ENCODE peak calls at places on chromosomes 3 and 15, in eight cellular contexts. One of them, this sample, is unnamed.

GRCh38 chr15:70493787-70494514 is 269.4 kb downstream of the UACA start:
- DNase-seq in K562: no peak
- DNase-seq in endothelial cell of umbilical vein: no peak
- DNase-seq in stomach: no peak
- DNase-seq in H1: no peak
- DNase-seq in SK-N-SH: no peak
- DNase-seq in prostate gland: no peak
- DNase-seq in spleen: peak; percentile 78
- DNase-seq in this sample: no peak

GRCh38 chr15:101525087-101525669 is 35.7 kb upstream of the PCSK6 start:
- DNase-seq in prostate gland: no peak
- DNase-seq in K562: no peak
- DNase-seq in H1: no peak
- DNase-seq in spleen: no peak
- DNase-seq in stomach: no peak
- DNase-seq in SK-N-SH: peak; percentile 14
- DNase-seq in endothelial cell of umbilical vein: no peak
- DNase-seq in this sample: no peak

GRCh38 chr15:37872661-37873060 is 61.8 kb upstream of the TMCO5A start:
- DNase-seq in spleen: no peak
- DNase-seq in SK-N-SH: no peak
- DNase-seq in stomach: no peak
- DNase-seq in endothelial cell of umbilical vein: no peak
- DNase-seq in H1: no peak
- DNase-seq in prostate gland: no peak
- DNase-seq in K562: no peak
- DNase-seq in this sample: no peak

GRCh38 chr15:98737721-98738120 is 89.4 kb downstream of the IGF1R start:
- DNase-seq in H1: no peak
- DNase-seq in spleen: no peak
- DNase-seq in endothelial cell of umbilical vein: no peak
- DNase-seq in K562: no peak
- DNase-seq in SK-N-SH: no peak
- DNase-seq in prostate gland: no peak
- DNase-seq in stomach: no peak
- DNase-seq in this sample: no peak

GRCh38 chr15:85598718-85599398 is 195.9 kb downstream of the KLHL25 start:
- DNase-seq in stomach: no peak
- DNase-seq in K562: no peak
- DNase-seq in H1: no peak
- DNase-seq in prostate gland: no peak
- DNase-seq in SK-N-SH: peak; percentile 26
- DNase-seq in endothelial cell of umbilical vein: peak; percentile 93
- DNase-seq in spleen: no peak
- DNase-seq in this sample: no peak

GRCh38 chr15:89758981-89759380 is 7.9 kb upstream of the MESP1 start:
- DNase-seq in K562: no peak
- DNase-seq in H1: no peak
- DNase-seq in endothelial cell of umbilical vein: no peak
- DNase-seq in SK-N-SH: no peak
- DNase-seq in spleen: no peak
- DNase-seq in stomach: no peak
- DNase-seq in prostate gland: peak; percentile 54
- DNase-seq in this sample: no peak

GRCh38 chr15:95690631-95691340 is 639.7 kb upstream of the NR2F2 start:
- DNase-seq in endothelial cell of umbilical vein: no peak
- DNase-seq in spleen: no peak
- DNase-seq in H1: no peak
- DNase-seq in K562: no peak
- DNase-seq in prostate gland: no peak
- DNase-seq in SK-N-SH: no peak
- DNase-seq in stomach: no peak
- DNase-seq in this sample: no peak

GRCh38 chr15:60531811-60532210 is 52.9 kb upstream of the ICE2 start:
- DNase-seq in prostate gland: no peak
- DNase-seq in spleen: no peak
- DNase-seq in stomach: no peak
- DNase-seq in endothelial cell of umbilical vein: no peak
- DNase-seq in SK-N-SH: no peak
- DNase-seq in H1: no peak
- DNase-seq in K562: no peak
- DNase-seq in this sample: no peak

GRCh38 chr3:129052675-129053074 is 7.9 kb upstream of the GP9 start:
- DNase-seq in endothelial cell of umbilical vein: peak; percentile 73
- DNase-seq in spleen: peak; percentile 55
- DNase-seq in prostate gland: no peak
- DNase-seq in stomach: peak; percentile 68
- DNase-seq in H1: no peak
- DNase-seq in SK-N-SH: peak; percentile 47
- DNase-seq in K562: no peak
- DNase-seq in this sample: no peak

GRCh38 chr15:60704717-60705116 is 225.8 kb upstream of the ICE2 start:
- DNase-seq in spleen: no peak
- DNase-seq in prostate gland: no peak
- DNase-seq in SK-N-SH: no peak
- DNase-seq in H1: no peak
- DNase-seq in endothelial cell of umbilical vein: no peak
- DNase-seq in stomach: no peak
- DNase-seq in K562: no peak
- DNase-seq in this sample: no peak

GRCh38 chr15:70248116-70249025 is 150.7 kb upstream of the TLE3 start:
- DNase-seq in endothelial cell of umbilical vein: no peak
- DNase-seq in K562: no peak
- DNase-seq in SK-N-SH: peak; percentile 60
- DNase-seq in spleen: peak; percentile 71
- DNase-seq in H1: no peak
- DNase-seq in stomach: no peak
- DNase-seq in prostate gland: no peak
- DNase-seq in this sample: no peak

GRCh38 chr15:69509131-69509530 is 56.5 kb downstream of the RPLP1 start:
- DNase-seq in endothelial cell of umbilical vein: no peak
- DNase-seq in spleen: no peak
- DNase-seq in K562: no peak
- DNase-seq in stomach: no peak
- DNase-seq in H1: no peak
- DNase-seq in SK-N-SH: no peak
- DNase-seq in prostate gland: no peak
- DNase-seq in this sample: no peak

GRCh38 chr3:107525954-107526305 is 3.2 kb downstream of the BBX start:
- DNase-seq in endothelial cell of umbilical vein: no peak
- DNase-seq in spleen: no peak
- DNase-seq in K562: no peak
- DNase-seq in SK-N-SH: peak; percentile 2
- DNase-seq in prostate gland: no peak
- DNase-seq in stomach: no peak
- DNase-seq in H1: no peak
- DNase-seq in this sample: no peak

GRCh38 chr3:20108869-20109268 is 68.6 kb downstream of the KAT2B start:
- DNase-seq in SK-N-SH: no peak
- DNase-seq in K562: no peak
- DNase-seq in prostate gland: no peak
- DNase-seq in spleen: no peak
- DNase-seq in endothelial cell of umbilical vein: no peak
- DNase-seq in H1: no peak
- DNase-seq in stomach: peak; percentile 51
- DNase-seq in this sample: no peak

GRCh38 chr3:20110826-20111225 is 70.6 kb downstream of the KAT2B start:
- DNase-seq in endothelial cell of umbilical vein: no peak
- DNase-seq in prostate gland: no peak
- DNase-seq in SK-N-SH: no peak
- DNase-seq in K562: no peak
- DNase-seq in spleen: no peak
- DNase-seq in stomach: no peak
- DNase-seq in H1: no peak
- DNase-seq in this sample: no peak

GRCh38 chr3:20107722-20108121 is 67.5 kb downstream of the KAT2B start:
- DNase-seq in spleen: no peak
- DNase-seq in H1: no peak
- DNase-seq in SK-N-SH: no peak
- DNase-seq in stomach: no peak
- DNase-seq in prostate gland: no peak
- DNase-seq in K562: no peak
- DNase-seq in endothelial cell of umbilical vein: no peak
- DNase-seq in this sample: no peak

GRCh38 chr3:20111836-20112235 is 71.6 kb downstream of the KAT2B start:
- DNase-seq in H1: no peak
- DNase-seq in prostate gland: no peak
- DNase-seq in spleen: no peak
- DNase-seq in SK-N-SH: no peak
- DNase-seq in K562: no peak
- DNase-seq in endothelial cell of umbilical vein: no peak
- DNase-seq in stomach: no peak
- DNase-seq in this sample: no peak
- TF ChIP-seq POLR2AphosphoS5 in H1: no peak
- TF ChIP-seq POLR2AphosphoS5 in prostate gland: no peak
- TF ChIP-seq POLR2AphosphoS5 in spleen: no peak
- TF ChIP-seq POLR2AphosphoS5 in SK-N-SH: no peak
- TF ChIP-seq POLR2AphosphoS5 in K562: no peak
- TF ChIP-seq POLR2AphosphoS5 in endothelial cell of umbilical vein: no peak
- TF ChIP-seq POLR2AphosphoS5 in stomach: no peak
- TF ChIP-seq POLR2AphosphoS5 in this sample: no peak

GRCh38 chr3:17151598-17152373 is 267.0 kb downstream of the PLCL2 start:
- DNase-seq in endothelial cell of umbilical vein: no peak
- DNase-seq in spleen: peak; percentile 90
- DNase-seq in K562: no peak
- DNase-seq in stomach: peak; percentile 36
- DNase-seq in H1: no peak
- DNase-seq in prostate gland: no peak
- DNase-seq in SK-N-SH: no peak
- DNase-seq in this sample: no peak
- TF ChIP-seq POLR2AphosphoS5 in endothelial cell of umbilical vein: no peak
- TF ChIP-seq POLR2AphosphoS5 in spleen: peak; percentile 51
- TF ChIP-seq POLR2AphosphoS5 in K562: no peak
- TF ChIP-seq POLR2AphosphoS5 in stomach: no peak
- TF ChIP-seq POLR2AphosphoS5 in H1: no peak
- TF ChIP-seq POLR2AphosphoS5 in prostate gland: no peak
- TF ChIP-seq POLR2AphosphoS5 in SK-N-SH: no peak
- TF ChIP-seq POLR2AphosphoS5 in this sample: peak; percentile 17

GRCh38 chr15:66153549-66154415 is 99.8 kb downstream of the MEGF11 start:
- DNase-seq in SK-N-SH: no peak
- DNase-seq in spleen: no peak
- DNase-seq in prostate gland: no peak
- DNase-seq in K562: no peak
- DNase-seq in stomach: no peak
- DNase-seq in H1: no peak
- DNase-seq in endothelial cell of umbilical vein: no peak
- DNase-seq in this sample: no peak
- TF ChIP-seq POLR2AphosphoS5 in SK-N-SH: no peak
- TF ChIP-seq POLR2AphosphoS5 in spleen: no peak
- TF ChIP-seq POLR2AphosphoS5 in prostate gland: no peak
- TF ChIP-seq POLR2AphosphoS5 in K562: no peak
- TF ChIP-seq POLR2AphosphoS5 in stomach: no peak
- TF ChIP-seq POLR2AphosphoS5 in H1: no peak
- TF ChIP-seq POLR2AphosphoS5 in endothelial cell of umbilical vein: no peak
- TF ChIP-seq POLR2AphosphoS5 in this sample: no peak

DNA sequence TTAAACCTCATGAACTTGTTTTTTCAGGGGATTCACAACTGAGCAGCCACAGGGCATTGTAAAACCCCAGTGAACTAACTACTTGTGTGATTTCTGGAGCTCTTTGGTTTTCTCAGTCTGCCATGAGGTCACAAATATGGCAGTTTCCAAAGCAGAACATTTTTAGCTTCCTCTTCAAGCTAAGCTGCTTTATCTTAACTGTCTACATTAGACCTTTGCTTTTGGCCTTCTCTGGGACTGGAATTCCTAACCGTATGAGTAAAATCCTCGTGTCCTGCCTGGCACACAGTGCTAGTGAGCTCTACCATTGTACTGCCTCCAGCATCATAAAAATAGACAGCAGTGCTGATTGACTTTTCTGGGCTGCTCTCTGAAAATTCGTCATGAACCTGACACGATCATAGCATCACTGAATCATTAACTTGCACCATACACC is 22.1 kb downstream of the CDIN1 start:
- DNase-seq in prostate gland: no peak
- DNase-seq in SK-N-SH: no peak
- DNase-seq in endothelial cell of umbilical vein: no peak
- DNase-seq in stomach: no peak
- DNase-seq in spleen: no peak
- DNase-seq in H1: no peak
- DNase-seq in K562: no peak
- DNase-seq in this sample: no peak
- TF ChIP-seq POLR2AphosphoS5 in prostate gland: peak; percentile 44
- TF ChIP-seq POLR2AphosphoS5 in SK-N-SH: no peak
- TF ChIP-seq POLR2AphosphoS5 in endothelial cell of umbilical vein: no peak
- TF ChIP-seq POLR2AphosphoS5 in stomach: peak; percentile 42
- TF ChIP-seq POLR2AphosphoS5 in spleen: no peak
- TF ChIP-seq POLR2AphosphoS5 in H1: no peak
- TF ChIP-seq POLR2AphosphoS5 in K562: no peak
- TF ChIP-seq POLR2AphosphoS5 in this sample: no peak

GRCh38 chr15:80431635-80432034 is 27.5 kb downstream of the ARNT2 start:
- DNase-seq in prostate gland: no peak
- DNase-seq in H1: no peak
- DNase-seq in endothelial cell of umbilical vein: no peak
- DNase-seq in stomach: no peak
- DNase-seq in SK-N-SH: no peak
- DNase-seq in spleen: peak; percentile 32
- DNase-seq in K562: no peak
- DNase-seq in this sample: no peak
- TF ChIP-seq POLR2AphosphoS5 in prostate gland: no peak
- TF ChIP-seq POLR2AphosphoS5 in H1: no peak
- TF ChIP-seq POLR2AphosphoS5 in endothelial cell of umbilical vein: no peak
- TF ChIP-seq POLR2AphosphoS5 in stomach: no peak
- TF ChIP-seq POLR2AphosphoS5 in SK-N-SH: no peak
- TF ChIP-seq POLR2AphosphoS5 in spleen: no peak
- TF ChIP-seq POLR2AphosphoS5 in K562: no peak
- TF ChIP-seq POLR2AphosphoS5 in this sample: no peak

DNA sequence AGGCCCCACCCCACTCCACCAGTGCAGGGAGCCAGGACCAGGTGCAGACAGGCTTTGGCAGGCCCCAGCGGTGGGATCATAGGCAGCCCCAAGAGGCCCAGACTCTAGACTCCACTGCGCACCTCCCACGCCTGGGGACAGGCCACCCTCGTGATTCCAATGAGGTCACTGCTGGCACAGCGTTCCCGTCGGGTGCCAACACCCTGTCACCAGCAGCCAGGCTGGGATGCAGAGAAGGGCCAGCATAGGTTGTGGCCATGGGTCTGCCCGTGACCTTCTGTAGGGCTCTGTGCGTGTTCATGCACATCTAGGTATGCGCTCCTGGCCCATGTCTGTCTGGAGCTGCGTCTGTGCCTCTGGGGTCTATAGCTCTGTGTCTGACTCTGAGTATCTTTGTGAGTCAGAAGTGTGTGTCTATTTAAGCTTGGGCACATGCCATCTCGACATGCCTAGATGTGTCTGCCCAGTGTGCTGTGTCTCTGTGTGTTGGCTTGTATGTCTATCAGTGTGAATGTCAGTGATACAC is 13.0 kb downstream of the VIPR1 start:
- DNase-seq in spleen: peak; percentile 65
- DNase-seq in K562: no peak
- DNase-seq in prostate gland: peak; percentile 87
- DNase-seq in SK-N-SH: no peak
- DNase-seq in H1: no peak
- DNase-seq in stomach: peak; percentile 56
- DNase-seq in endothelial cell of umbilical vein: no peak
- DNase-seq in this sample: no peak
- TF ChIP-seq POLR2AphosphoS5 in spleen: no peak
- TF ChIP-seq POLR2AphosphoS5 in K562: no peak
- TF ChIP-seq POLR2AphosphoS5 in prostate gland: peak; percentile 87
- TF ChIP-seq POLR2AphosphoS5 in SK-N-SH: no peak
- TF ChIP-seq POLR2AphosphoS5 in H1: no peak
- TF ChIP-seq POLR2AphosphoS5 in stomach: no peak
- TF ChIP-seq POLR2AphosphoS5 in endothelial cell of umbilical vein: no peak
- TF ChIP-seq POLR2AphosphoS5 in this sample: no peak